ENCODE peak calls at places on chromosomes 12 and 14, in eight cellular contexts. S, N, P, C, A, I, Z and T are unnamed samples.

GRCh38 chr12:41064411-41064810 is 123.7 kb upstream of the PDZRN4 start:
- DNase-seq in S (no peak), I (no peak), Z (no peak), P (no peak), C (no peak), A (no peak), N (no peak), T (no peak)

GRCh38 chr14:69288001-69288771 is 28.2 kb downstream of the GALNT16 start:
- DNase-seq in N (peak; percentile 28), C (no peak), A (no peak), Z (no peak), P (peak; percentile 42), I (no peak), S (no peak), T (no peak)

GRCh38 chr12:80596509-80596908 is 110.9 kb upstream of the MYF6 start:
- DNase-seq in P (no peak), S (no peak), A (no peak), I (no peak), N (no peak), C (no peak), Z (no peak), T (no peak)

GRCh38 chr14:104401785-104402184 is 177.8 kb upstream of the C14orf180 start:
- DNase-seq in I (no peak), Z (no peak), P (no peak), A (no peak), N (no peak), S (no peak), C (no peak), T (no peak)

GRCh38 chr12:44875417-44875953 is 630 bp downstream of the NELL2 start:
- DNase-seq in A (no peak), I (peak; percentile 2), Z (no peak), N (peak; percentile 45), C (peak; percentile 8), P (no peak), S (peak; percentile 46), T (no peak)

GRCh38 chr12:53327435-53328042 is 6.1 kb upstream of the AAAS start:
- DNase-seq in S (peak; percentile 15), C (no peak), I (no peak), Z (no peak), P (no peak), A (no peak), N (no peak), T (peak; percentile 32)

GRCh38 chr12:109582636-109583035 is 9.0 kb downstream of the MVK start:
- DNase-seq in N (no peak), P (no peak), S (peak; percentile 13), I (no peak), A (no peak), C (no peak), Z (peak; percentile 88), T (no peak)

GRCh38 chr14:68824517-68825347 is 31.9 kb upstream of the ZFP36L1 start:
- DNase-seq in N (no peak), C (no peak), S (peak; percentile 52), P (peak; percentile 53), A (peak; percentile 75), I (no peak), Z (peak; percentile 94), T (peak; percentile 63)

GRCh38 chr12:109777544-109777943 is 55.7 kb downstream of the TRPV4 start:
- DNase-seq in C (peak; percentile 15), P (no peak), I (no peak), Z (no peak), N (no peak), S (peak; percentile 43), A (peak; percentile 57), T (peak; percentile 47)

GRCh38 chr14:63006515-63006914 is 38.7 kb downstream of the KCNH5 start:
- DNase-seq in I (no peak), A (no peak), N (no peak), Z (no peak), S (no peak), C (no peak), P (no peak), T (no peak)

GRCh38 chr12:124536613-124537012 is 30.8 kb downstream of the NCOR2 start:
- DNase-seq in S (no peak), C (no peak), P (no peak), N (no peak), Z (no peak), I (no peak), A (no peak), T (no peak)

GRCh38 chr12:123141615-123142517 is 9.0 kb downstream of the PITPNM2 start:
- DNase-seq in P (no peak), S (no peak), A (peak; percentile 35), C (no peak), I (no peak), N (no peak), Z (no peak), T (peak; percentile 60)

GRCh38 chr12:49874142-49874897 is 29.4 kb downstream of the FAIM2 start:
- DNase-seq in A (no peak), N (no peak), P (peak; percentile 50), Z (peak; percentile 23), I (no peak), C (no peak), S (no peak), T (no peak)

GRCh38 chr12:5272061-5272820 is 159.7 kb upstream of the NTF3 start:
- DNase-seq in Z (no peak), C (no peak), P (no peak), S (peak; percentile 25), A (no peak), I (no peak), N (no peak), T (no peak)

GRCh38 chr12:94099191-94099983 is 49.0 kb upstream of the PLXNC1 start:
- DNase-seq in C (no peak), N (no peak), Z (no peak), A (no peak), P (no peak), S (peak; percentile 59), I (no peak), T (peak; percentile 51)

GRCh38 chr12:121796855-121797751 is 3.6 kb upstream of the RHOF start:
- DNase-seq in S (peak; percentile 94), Z (peak; percentile 97), C (no peak), A (peak; percentile 99), P (peak; percentile 76), N (peak; percentile 44), I (no peak), T (peak; percentile 78)

GRCh38 chr14:83533734-83534133 is 1996.2 kb upstream of the FLRT2 start:
- DNase-seq in N (no peak), I (no peak), S (no peak), A (no peak), Z (no peak), P (no peak), C (no peak), T (no peak)

GRCh38 chr14:29925106-29925722 is 2.4 kb downstream of the PRKD1 start:
- DNase-seq in S (no peak), P (no peak), A (no peak), C (no peak), I (no peak), N (no peak), Z (no peak), T (peak; percentile 82)

GRCh38 chr14:61565836-61566536 is 129.3 kb upstream of the HIF1A start:
- DNase-seq in N (no peak), Z (no peak), S (no peak), P (no peak), I (no peak), A (no peak), C (no peak), T (peak; percentile 70)